ENCODE peak calls at places on chromosome 4, in nine cellular contexts. C, M, S, N, G, H, T, V and L are unnamed samples.

GRCh38 chr4:77586953-77587383 is 18.7 kb upstream of the CXCL13 start:
- DNase-seq in H (no peak), T (peak; percentile 15), N (no peak), V (peak; percentile 49), M (no peak), G (no peak), S (peak; percentile 75), C (no peak), L (no peak)

GRCh38 chr4:169337510-169337909 is 66.8 kb upstream of the SH3RF1 start:
- DNase-seq in M (peak; percentile 39), V (peak; percentile 94), N (peak; percentile 94), S (no peak), G (no peak), T (no peak), C (no peak), H (no peak), L (peak; percentile 85)

GRCh38 chr4:2061208-2062131 is 2.3 kb downstream of the NAT8L start:
- DNase-seq in G (no peak), S (no peak), C (no peak), H (no peak), M (no peak), N (no peak), V (no peak), T (no peak), L (no peak)

GRCh38 chr4:98290511-98290910 is 29.3 kb downstream of the RAP1GDS1 start:
- DNase-seq in S (no peak), V (peak; percentile 67), N (peak; percentile 73), T (no peak), G (no peak), C (no peak), M (no peak), H (no peak), L (peak; percentile 76)

GRCh38 chr4:94472056-94472826 is 20.5 kb downstream of the PDLIM5 start:
- DNase-seq in M (no peak), V (peak; percentile 82), S (no peak), T (no peak), H (no peak), N (peak; percentile 78), G (no peak), C (no peak), L (no peak)

GRCh38 chr4:90536408-90536807 is 409.2 kb downstream of the CCSER1 start:
- DNase-seq in S (no peak), H (no peak), V (no peak), M (no peak), C (no peak), N (no peak), G (no peak), T (no peak), L (no peak)

GRCh38 chr4:2806392-2807355 is 13.8 kb downstream of the SH3BP2 start:
- DNase-seq in N (no peak), T (peak; percentile 80), C (peak; percentile 79), G (peak; percentile 76), H (peak; percentile 72), V (peak; percentile 55), S (peak; percentile 87), M (no peak), L (peak; percentile 56)

GRCh38 chr4:5956285-5957021 is 61.8 kb downstream of the C4orf50 start:
- DNase-seq in C (no peak), G (peak; percentile 23), H (no peak), S (peak; percentile 87), N (no peak), V (no peak), M (no peak), T (no peak), L (no peak)

GRCh38 chr4:80295331-80295730 is 28.9 kb downstream of the FGF5 start:
- DNase-seq in H (no peak), G (no peak), N (no peak), T (no peak), M (no peak), S (no peak), C (no peak), V (no peak), L (no peak)

GRCh38 chr4:109572154-109572553 is 12.1 kb downstream of the MCUB start:
- DNase-seq in N (no peak), G (no peak), C (no peak), M (no peak), H (no peak), T (no peak), S (no peak), V (no peak), L (no peak)

GRCh38 chr4:86521373-86521969 is 72.6 kb upstream of the PTPN13 start:
- DNase-seq in S (no peak), N (no peak), C (no peak), G (no peak), M (no peak), T (no peak), H (no peak), V (no peak), L (no peak)

GRCh38 chr4:36226430-36227227 is 17.7 kb downstream of the ARAP2 start:
- DNase-seq in G (no peak), V (no peak), N (no peak), C (no peak), S (no peak), M (no peak), T (no peak), H (no peak), L (no peak)

GRCh38 chr4:76962406-76963135 is 13.0 kb downstream of the SEPTIN11 start:
- DNase-seq in N (no peak), T (no peak), S (no peak), C (no peak), G (no peak), M (no peak), H (no peak), V (no peak), L (no peak)

GRCh38 chr4:89486673-89487072 is 179.1 kb upstream of the GPRIN3 start:
- DNase-seq in V (no peak), C (no peak), M (no peak), S (no peak), T (no peak), H (no peak), G (no peak), N (no peak), L (no peak)

GRCh38 chr4:37480509-37480908 is 205.7 kb downstream of the RELL1 start:
- DNase-seq in M (no peak), S (no peak), C (no peak), N (no peak), T (no peak), V (no peak), G (no peak), H (no peak), L (no peak)

GRCh38 chr4:9949573-9949972 is 71.7 kb downstream of the SLC2A9 start:
- DNase-seq in H (no peak), M (no peak), N (no peak), G (no peak), T (no peak), V (no peak), C (no peak), S (no peak), L (no peak)

GRCh38 chr4:121514443-121514842 is 133.6 kb upstream of the QRFPR start:
- DNase-seq in G (no peak), V (no peak), S (no peak), T (no peak), H (no peak), C (no peak), N (no peak), M (no peak), L (no peak)

GRCh38 chr4:55186700-55187099 is 61.3 kb upstream of the KDR start:
- DNase-seq in V (no peak), H (no peak), N (no peak), G (no peak), C (no peak), T (no peak), M (no peak), S (no peak), L (no peak)

GRCh38 chr4:123984881-123985280 is 588.3 kb downstream of the SPRY1 start:
- DNase-seq in M (no peak), T (peak; percentile 10), N (no peak), G (peak; percentile 48), V (no peak), C (no peak), H (no peak), S (no peak), L (no peak)

GRCh38 chr4:168845897-168846296 is 164.2 kb downstream of the CBR4 start:
- DNase-seq in H (no peak), T (no peak), V (no peak), G (no peak), N (no peak), S (no peak), C (no peak), M (no peak), L (no peak)

GRCh38 chr4:185115827-185116232 is 27.2 kb upstream of the SLC25A4 start:
- DNase-seq in V (peak; percentile 99), C (peak; percentile 56), N (no peak), G (peak; percentile 82), S (no peak), H (no peak), M (peak; percentile 77), T (peak; percentile 24), L (peak; percentile 98)
- H3K4me3 ChIP-seq in V (no peak overlapping the region), C (no peak overlapping the region), N (no peak overlapping the region), G (no peak overlapping the region), S (no peak overlapping the region), H (no peak overlapping the region), M (no peak overlapping the region), T (no peak overlapping the region), L (no peak overlapping the region)

GRCh38 chr4:42655921-42656735 is 777 bp downstream of the ATP8A1 start:
- DNase-seq in H (peak; percentile 71), G (peak; percentile 29), V (no peak), M (no peak), C (peak; percentile 55), T (peak; percentile 65), N (no peak), S (peak; percentile 92), L (no peak)
- TF ChIP-seq CTCF in H (no peak), G (no peak), V (no peak), M (no peak), C (no peak), T (no peak), N (no peak), S (no peak), L (no peak)

DNA sequence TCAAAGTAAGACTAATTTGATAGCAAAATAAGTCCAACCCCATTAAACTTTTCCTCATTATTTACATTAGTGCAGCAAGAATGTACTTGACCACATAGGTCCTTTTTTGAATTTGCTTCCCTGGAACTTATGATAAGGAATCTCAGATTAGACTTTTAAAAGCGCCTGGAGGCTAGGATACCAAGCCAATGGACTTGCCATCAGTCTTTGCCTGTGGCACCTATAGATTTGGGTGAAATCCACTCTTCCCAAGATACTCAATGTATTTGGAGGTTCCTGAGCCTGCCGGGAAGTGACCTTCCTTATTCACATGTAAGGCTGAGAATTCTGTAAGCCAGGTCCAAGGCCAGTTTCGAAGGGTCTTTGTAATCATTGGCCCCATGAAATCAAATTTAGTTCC is 553.6 kb downstream of the ADGRL3 start:
- DNase-seq in S (no peak), G (no peak), N (no peak), M (no peak), H (no peak), T (no peak), C (no peak), V (no peak), L (no peak)
- H3K4me3 ChIP-seq in S (no peak overlapping the region), G (no peak overlapping the region), N (no peak overlapping the region), M (no peak overlapping the region), H (no peak overlapping the region), T (no peak overlapping the region), C (no peak overlapping the region), V (no peak overlapping the region), L (no peak overlapping the region)

GRCh38 chr4:13860126-13860525 is 232.6 kb upstream of the BOD1L1 start:
- DNase-seq in N (no peak), C (no peak), M (no peak), H (no peak), T (no peak), V (peak; percentile 12), S (no peak), G (no peak), L (no peak)
- TF ChIP-seq CTCF in N (no peak), C (no peak), M (no peak), H (no peak), T (no peak), V (peak; percentile 18), S (no peak), G (peak; percentile 15), L (peak; percentile 24)